ENCODE peak calls at places on chromosomes 2 and 18, in seven cellular contexts. C is cardiac muscle cell; F is CD4-positive, alpha-beta memory T cell; E is mammary epithelial cell; O is kidney; A is dorsolateral prefrontal cortex; X is WERI-Rb-1. M is an unnamed sample.

GRCh38 chr2:160087854-160088745 is 25.7 kb upstream of the PLA2R1 start:
- DNase-seq in C (peak), F (no peak), E (peak), O (no peak), A (no peak), X (peak), M (no peak)

GRCh38 chr18:41324020-41324791 is 630.8 kb upstream of the PIK3C3 start:
- DNase-seq in C (no peak), F (no peak), E (peak), O (no peak), A (no peak), X (no peak), M (no peak)

GRCh38 chr2:12155308-12156061 is 409.1 kb downstream of the LPIN1 start:
- DNase-seq in C (peak), F (no peak), E (peak), O (peak), A (no peak), X (no peak), M (no peak)

GRCh38 chr2:230170532-230170931 is 49.3 kb downstream of the SP110 start:
- DNase-seq in C (peak), F (peak), E (no peak), O (no peak), A (no peak), X (no peak), M (peak)

GRCh38 chr2:24076849-24077534 is 866 bp upstream of the SF3B6 start:
- DNase-seq in C (peak), F (no peak), E (no peak), O (no peak), A (peak), X (no peak), M (no peak)

GRCh38 chr2:9554841-9555337 is 741 bp downstream of the ADAM17 start:
- DNase-seq in C (peak), F (peak), E (peak), O (no peak), A (no peak), X (peak), M (no peak)

GRCh38 chr18:69951182-69951581 is 3.5 kb upstream of the CD226 start:
- DNase-seq in C (peak), F (no peak), E (no peak), O (no peak), A (no peak), X (no peak), M (no peak)

GRCh38 chr2:111918383-111918806 is 20.0 kb downstream of the MERTK start:
- DNase-seq in C (peak), F (no peak), E (no peak), O (no peak), A (no peak), X (no peak), M (no peak)

GRCh38 chr2:55011741-55012574 is 38.3 kb downstream of the RTN4 start:
- DNase-seq in C (no peak), F (no peak), E (no peak), O (no peak), A (no peak), X (no peak), M (no peak)

GRCh38 chr2:148338544-148338943 is 306.0 kb upstream of the EPC2 start:
- DNase-seq in C (peak), F (no peak), E (peak), O (no peak), A (no peak), X (no peak), M (peak)

GRCh38 chr18:43780782-43781340 is 503.6 kb upstream of the SYT4 start:
- DNase-seq in C (peak), F (no peak), E (peak), O (no peak), A (no peak), X (no peak), M (no peak)

GRCh38 chr2:70003093-70003830 is 41.8 kb upstream of the ASPRV1 start:
- DNase-seq in C (no peak), F (no peak), E (no peak), O (peak), A (no peak), X (no peak), M (no peak)

GRCh38 chr2:60351321-60351720 is 202.1 kb downstream of the BCL11A start:
- DNase-seq in C (no peak), F (no peak), E (no peak), O (no peak), A (no peak), X (no peak), M (no peak)

GRCh38 chr2:224938670-224939309 is 103.5 kb downstream of the DOCK10 start:
- DNase-seq in C (peak), F (no peak), E (no peak), O (no peak), A (no peak), X (no peak), M (no peak)

GRCh38 chr2:203461736-203462135 is 73.4 kb downstream of the RAPH1 start:
- DNase-seq in C (peak), F (no peak), E (no peak), O (no peak), A (no peak), X (no peak), M (no peak)

GRCh38 chr18:25166113-25166512 is 185.9 kb downstream of the ZNF521 start:
- DNase-seq in C (no peak), F (no peak), E (no peak), O (no peak), A (no peak), X (no peak), M (no peak)

GRCh38 chr2:192029089-192029488 is 165.6 kb downstream of the TMEFF2 start:
- DNase-seq in C (peak), F (no peak), E (peak), O (no peak), A (no peak), X (peak), M (peak)

GRCh38 chr2:146414456-146414855 is 1430.4 kb upstream of the ACVR2A start:
- DNase-seq in C (no peak), F (no peak), E (no peak), O (no peak), A (no peak), X (no peak), M (peak)

GRCh38 chr2:240400319-240401161 is 34.9 kb upstream of the GPC1 start:
- DNase-seq in C (no peak), F (no peak), E (no peak), O (peak), A (peak), X (peak), M (no peak)

GRCh38 chr2:158733430-158733755 is 61.7 kb upstream of the DAPL1 start:
- DNase-seq in C (no peak), F (no peak), E (peak), O (no peak), A (no peak), X (no peak), M (no peak)

GRCh38 chr2:45736757-45737704 is 85.6 kb downstream of the PRKCE start:
- DNase-seq in C (no peak), F (no peak), E (no peak), O (no peak), A (peak), X (no peak), M (no peak)

GRCh38 chr18:11327656-11328055 is 178.3 kb upstream of the PIEZO2 start:
- DNase-seq in C (peak), F (no peak), E (no peak), O (no peak), A (no peak), X (no peak), M (no peak)

GRCh38 chr2:12036640-12036983 is 290.2 kb downstream of the LPIN1 start:
- DNase-seq in C (no peak), F (peak), E (no peak), O (no peak), A (no peak), X (no peak), M (no peak)

GRCh38 chr2:20097889-20098714 is 46.7 kb upstream of the LAPTM4A start:
- DNase-seq in C (peak), F (peak), E (peak), O (peak), A (peak), X (peak), M (no peak)

GRCh38 chr2:207090389-207090788 is 75.4 kb downstream of the KLF7 start:
- DNase-seq in C (no peak), F (no peak), E (no peak), O (no peak), A (no peak), X (no peak), M (no peak)

GRCh38 chr2:37614061-37614802 is 57.2 kb downstream of the CDC42EP3 start:
- DNase-seq in C (peak), F (no peak), E (peak), O (peak), A (peak), X (no peak), M (peak)

GRCh38 chr2:86238354-86238753 is 39.1 kb downstream of the MRPL35 start:
- DNase-seq in C (no peak), F (peak), E (no peak), O (no peak), A (no peak), X (no peak), M (no peak)

GRCh38 chr2:119827866-119828507 is 68.3 kb downstream of the PTPN4 start:
- DNase-seq in C (peak), F (no peak), E (no peak), O (no peak), A (no peak), X (peak), M (no peak)

GRCh38 chr2:42893047-42893758 is 100.8 kb upstream of the HAAO start:
- DNase-seq in C (no peak), F (no peak), E (no peak), O (no peak), A (no peak), X (no peak), M (no peak)

GRCh38 chr2:151379191-151379590 is 21.8 kb downstream of the TNFAIP6 start:
- DNase-seq in C (peak), F (no peak), E (no peak), O (no peak), A (no peak), X (no peak), M (no peak)

GRCh38 chr2:40177366-40177765 is 274.5 kb downstream of the SLC8A1 start:
- DNase-seq in C (no peak), F (no peak), E (no peak), O (no peak), A (no peak), X (no peak), M (no peak)

GRCh38 chr2:167833294-167833693 is 414.1 kb downstream of the STK39 start:
- DNase-seq in C (no peak), F (no peak), E (no peak), O (no peak), A (no peak), X (no peak), M (no peak)

GRCh38 chr18:7565677-7566076 is 1.4 kb upstream of the PTPRM start:
- DNase-seq in C (no peak), F (no peak), E (no peak), O (no peak), A (no peak), X (no peak), M (no peak)

GRCh38 chr18:6994719-6995430 is 122.7 kb downstream of the LAMA1 start:
- DNase-seq in C (no peak), F (no peak), E (peak), O (no peak), A (no peak), X (no peak), M (peak)

GRCh38 chr2:39492095-39492590 is 55.1 kb upstream of the MAP4K3 start:
- DNase-seq in C (peak), F (no peak), E (peak), O (no peak), A (no peak), X (no peak), M (peak)

GRCh38 chr2:110869472-110870446 is 137.4 kb downstream of the ACOXL start:
- DNase-seq in C (peak), F (no peak), E (peak), O (peak), A (no peak), X (no peak), M (no peak)

GRCh38 chr2:83051538-83052192 is 1407.4 kb downstream of the SUCLG1 start:
- DNase-seq in C (peak), F (no peak), E (no peak), O (no peak), A (no peak), X (no peak), M (no peak)

GRCh38 chr2:49286726-49287125 is 132.4 kb upstream of the FSHR start:
- DNase-seq in C (peak), F (no peak), E (no peak), O (no peak), A (no peak), X (no peak), M (no peak)

GRCh38 chr2:222360146-222360545 is 61.3 kb upstream of the PAX3 start:
- DNase-seq in C (no peak), F (no peak), E (no peak), O (no peak), A (no peak), X (no peak), M (no peak)

GRCh38 chr2:238602223-238602945 is 175.7 kb downstream of the ASB1 start:
- DNase-seq in C (peak), F (no peak), E (no peak), O (no peak), A (no peak), X (no peak), M (no peak)

GRCh38 chr2:238598802-238599530 is 172.2 kb downstream of the ASB1 start:
- DNase-seq in C (no peak), F (no peak), E (no peak), O (no peak), A (no peak), X (no peak), M (no peak)

GRCh38 chr2:238601433-238602222 is 174.9 kb downstream of the ASB1 start:
- DNase-seq in C (peak), F (no peak), E (peak), O (no peak), A (no peak), X (no peak), M (peak)

GRCh38 chr2:238599549-238600505 is 173.1 kb downstream of the ASB1 start:
- DNase-seq in C (no peak), F (no peak), E (no peak), O (no peak), A (no peak), X (no peak), M (no peak)

DNA sequence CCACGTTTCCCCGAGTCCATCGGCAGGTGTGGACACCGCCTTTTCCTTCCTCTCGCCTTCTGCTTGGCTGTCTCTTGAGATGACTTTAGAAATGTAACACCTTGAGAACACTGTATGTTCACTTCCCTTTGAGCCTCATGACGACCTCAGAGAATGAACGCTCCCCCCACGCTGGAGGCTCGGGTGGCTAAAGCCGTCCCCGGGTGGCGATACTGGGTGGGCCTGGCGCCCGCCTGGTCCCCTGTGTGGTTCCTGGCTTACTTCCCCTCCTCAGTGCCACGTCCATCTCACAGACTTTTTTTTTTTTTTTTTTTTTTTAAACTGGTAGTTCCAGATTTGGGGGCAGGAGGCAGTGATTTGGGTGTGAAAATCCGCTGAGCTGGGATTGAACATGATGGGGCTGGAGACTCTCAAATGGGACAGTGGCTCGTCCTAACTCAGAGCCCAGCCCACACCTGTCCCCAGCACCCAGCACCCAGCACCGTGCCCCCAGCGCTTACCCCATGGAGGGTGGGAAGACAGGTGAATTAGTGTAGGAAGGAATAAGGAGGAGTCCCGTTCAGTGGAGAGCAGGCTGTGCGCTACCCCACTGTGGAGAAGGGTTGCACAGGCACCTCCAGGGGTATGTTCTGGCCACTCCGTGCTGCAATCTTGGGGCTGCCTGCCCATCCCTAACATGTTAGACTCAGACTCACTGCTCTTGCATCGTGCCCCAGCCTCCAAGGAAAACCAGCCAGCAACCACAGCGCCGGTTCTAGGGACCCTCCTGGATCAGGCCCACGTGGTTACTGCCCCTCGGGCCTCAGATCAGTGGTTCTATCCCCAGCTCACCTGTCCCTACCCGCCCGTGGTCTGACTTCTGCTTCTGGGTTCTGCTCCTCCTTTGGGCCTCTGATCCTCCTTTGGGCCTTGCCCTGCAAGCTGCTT is 174.0 kb downstream of the ASB1 start:
- DNase-seq in C (no peak), F (no peak), E (no peak), O (no peak), A (no peak), X (no peak), M (no peak)
- H3K27ac ChIP-seq in C (no peak), F (no peak), E (no peak), O (no peak), A (no peak), X (no peak), M (no peak)

GRCh38 chr2:121778736-121779487 is 23.5 kb downstream of the TSN start:
- DNase-seq in C (no peak), F (no peak), E (no peak), O (no peak), A (no peak), X (no peak), M (no peak)

GRCh38 chr2:121788685-121789084 is 33.2 kb downstream of the TSN start:
- DNase-seq in C (no peak), F (no peak), E (no peak), O (no peak), A (no peak), X (no peak), M (no peak)

GRCh38 chr2:121777699-121778058 is 22.2 kb downstream of the TSN start:
- DNase-seq in C (peak), F (no peak), E (peak), O (no peak), A (no peak), X (no peak), M (peak)

GRCh38 chr2:121783180-121783579 is 27.7 kb downstream of the TSN start:
- DNase-seq in C (no peak), F (no peak), E (no peak), O (no peak), A (no peak), X (no peak), M (no peak)
- H3K27ac ChIP-seq in C (no peak), F (no peak), E (no peak), O (no peak), A (no peak), X (no peak), M (no peak)

DNA sequence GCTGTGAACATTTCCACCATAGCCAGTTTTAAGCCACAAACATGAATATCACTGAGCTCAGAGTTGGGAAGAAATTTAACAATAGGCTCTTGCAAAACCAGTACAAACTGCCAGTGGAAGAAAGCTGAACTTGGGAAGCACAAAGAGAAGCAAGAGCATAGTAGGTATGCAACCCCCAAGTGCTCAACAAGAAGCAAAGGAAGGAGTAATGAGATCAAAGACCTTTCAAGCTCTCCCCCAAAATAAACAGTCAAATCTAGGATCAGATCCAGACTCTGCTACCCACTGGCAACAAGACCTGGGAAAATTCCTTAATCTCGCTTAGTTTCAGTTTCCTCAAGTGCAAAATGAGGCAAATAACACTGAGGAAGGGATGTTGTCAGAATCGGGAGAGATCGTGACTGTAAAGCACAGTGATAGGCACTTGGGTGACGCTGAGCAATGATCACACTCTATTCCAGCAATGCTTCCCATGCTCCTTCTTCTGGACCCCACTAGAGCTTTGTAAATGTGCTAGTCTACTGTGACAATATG is 329.2 kb downstream of the TNS1 start:
- DNase-seq in C (no peak), F (no peak), E (no peak), O (no peak), A (no peak), X (no peak), M (no peak)
- H3K27ac ChIP-seq in C (no peak), F (no peak), E (no peak), O (no peak), A (no peak), X (no peak), M (peak)

DNA sequence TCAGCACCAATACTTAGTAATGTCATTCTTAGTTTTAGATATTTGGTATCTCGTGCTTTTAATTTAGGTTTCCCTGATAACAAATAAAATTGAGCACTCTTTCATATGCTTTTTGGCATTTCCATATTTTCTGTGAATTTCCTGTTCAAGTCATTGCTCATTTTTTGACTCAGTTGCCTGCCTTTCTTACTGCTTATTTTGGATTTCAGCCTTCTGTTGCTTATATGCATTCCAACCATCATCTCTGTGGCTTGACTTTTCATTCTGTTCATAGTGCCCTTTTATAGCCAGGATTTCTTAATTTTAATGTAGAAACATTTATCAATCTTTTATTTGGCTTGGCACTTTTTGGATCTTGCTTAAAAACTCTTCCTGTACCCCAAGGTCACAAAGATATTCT is 14.5 kb upstream of the KIF3C start:
- DNase-seq in C (no peak), F (no peak), E (no peak), O (no peak), A (no peak), X (no peak), M (no peak)
- H3K27ac ChIP-seq in C (no peak), F (no peak), E (no peak), O (no peak), A (no peak), X (no peak), M (peak)

GRCh38 chr18:21074336-21075323 is 37.0 kb downstream of the ROCK1 start:
- DNase-seq in C (no peak), F (peak), E (peak), O (no peak), A (no peak), X (no peak), M (peak)
- H3K27ac ChIP-seq in C (no peak), F (no peak), E (no peak), O (no peak), A (no peak), X (no peak), M (peak)